ENCODE peak calls at places on chromosomes 7 and 10, in ten cellular contexts. Z is Peyer's patch; P is CD8-positive, alpha-beta T cell; X is heart left ventricle; Y is colonic mucosa; I is Panc1; L is cardiac muscle cell; O is tibial nerve; N is esophagus squamous epithelium; Q is body of pancreas. A is an unnamed sample.

GRCh38 chr10:86329093-86329710 is 37.4 kb downstream of the GRID1 start:
- DNase-seq in X (no peak), L (no peak), Y (no peak), N (no peak), O (no peak), Q (no peak), I (no peak), Z (no peak), P (no peak), A (no peak)

GRCh38 chr7:93442478-93443224 is 131.9 kb downstream of the CALCR start:
- DNase-seq in Z (no peak), L (peak; percentile 48), Y (peak; percentile 27), N (no peak), Q (peak; percentile 6), O (peak; percentile 11), X (no peak), I (peak; percentile 15), P (peak; percentile 16), A (no peak)

GRCh38 chr7:77693830-77694583 is 2.3 kb upstream of the RSBN1L start:
- DNase-seq in Q (no peak), X (no peak), P (no peak), N (no peak), Y (no peak), Z (no peak), I (no peak), L (no peak), O (no peak), A (no peak)

GRCh38 chr10:58017719-58018367 is 249.9 kb downstream of the IPMK start:
- DNase-seq in N (no peak), O (no peak), Z (no peak), Q (no peak), L (no peak), I (no peak), P (no peak), X (no peak), Y (no peak), A (no peak)

GRCh38 chr10:124733566-124734245 is 10.5 kb downstream of the FAM53B start:
- DNase-seq in N (no peak), P (no peak), L (peak; percentile 55), Y (no peak), O (no peak), X (peak; percentile 41), Q (no peak), Z (no peak), I (no peak), A (no peak)

GRCh38 chr7:135321556-135321955 is 87.9 kb downstream of the STRA8 start:
- DNase-seq in Y (no peak), Q (peak; percentile 23), X (no peak), N (no peak), O (no peak), L (no peak), Z (no peak), I (no peak), P (no peak), A (no peak)

GRCh38 chr7:111232249-111233084 is 141.5 kb downstream of the LRRN3 start:
- DNase-seq in P (no peak), Y (no peak), N (no peak), Q (no peak), X (no peak), O (no peak), L (no peak), Z (no peak), I (peak; percentile 84), A (no peak)

GRCh38 chr7:54841772-54842707 is 83.0 kb upstream of the SEC61G start:
- DNase-seq in Q (peak; percentile 46), O (no peak), N (no peak), Z (no peak), Y (peak; percentile 31), X (no peak), P (no peak), I (no peak), L (peak; percentile 34), A (no peak)

GRCh38 chr7:98733036-98733435 is 116.0 kb downstream of the NPTX2 start:
- DNase-seq in I (peak; percentile 25), L (no peak), X (no peak), N (no peak), P (no peak), Q (no peak), Z (no peak), O (no peak), Y (peak; percentile 44), A (no peak)

GRCh38 chr10:115814542-115814941 is 458.5 kb downstream of the GFRA1 start:
- DNase-seq in P (no peak), N (no peak), X (no peak), Q (no peak), L (no peak), Z (no peak), I (no peak), O (no peak), Y (no peak), A (no peak)

GRCh38 chr7:83415840-83416239 is 233.1 kb downstream of the SEMA3E start:
- DNase-seq in N (no peak), I (no peak), Q (no peak), O (no peak), P (no peak), L (no peak), X (no peak), Y (no peak), Z (no peak), A (no peak)

GRCh38 chr7:27183682-27184341 is 1.2 kb downstream of the HOXA11 start:
- DNase-seq in N (no peak), P (no peak), L (no peak), X (no peak), Z (peak; percentile 57), Y (no peak), Q (no peak), I (no peak), O (no peak), A (no peak)

GRCh38 chr10:93346712-93347111 is 135.4 kb downstream of the MYOF start:
- DNase-seq in Q (peak; percentile 5), P (no peak), Z (no peak), I (no peak), X (no peak), N (no peak), O (no peak), Y (no peak), L (no peak), A (no peak)

DNA sequence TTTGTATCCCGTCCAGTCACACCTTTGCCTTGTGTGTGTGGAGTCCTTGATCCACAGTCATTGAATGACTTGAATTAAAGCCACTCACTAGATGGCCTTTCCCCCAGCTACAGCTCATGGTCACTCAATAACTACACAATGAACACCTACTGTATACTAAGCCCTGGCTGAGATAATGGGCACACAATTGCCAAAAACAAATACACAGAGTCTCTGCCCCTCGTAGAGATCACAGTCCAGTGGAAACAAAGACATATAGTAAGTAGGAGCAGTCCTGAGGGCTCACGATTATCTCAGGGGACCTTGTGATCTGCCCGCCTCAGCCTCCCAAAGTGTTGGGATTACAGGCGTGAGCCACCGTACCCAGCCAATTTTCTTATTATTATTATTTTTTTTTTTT is 22.1 kb upstream of the DDIT4 start:
- DNase-seq in Q (no peak), N (no peak), L (no peak), I (no peak), X (no peak), Z (no peak), Y (no peak), O (no peak), P (no peak), A (no peak)
- H3K27ac ChIP-seq in Q (no peak overlapping the region), N (peak overlapping the region; percentile 54), L (no peak overlapping the region), I (peak overlapping the region; percentile 1), X (peak overlapping the region; percentile 18), Z (no peak overlapping the region), Y (no peak overlapping the region), O (peak overlapping the region; percentile 99), P (no peak overlapping the region), A (peak overlapping the region; percentile 40)

GRCh38 chr10:11562888-11563287 is 48.6 kb downstream of the USP6NL start:
- DNase-seq in Y (no peak), N (no peak), P (no peak), X (no peak), L (no peak), O (no peak), I (no peak), Q (no peak), Z (no peak), A (no peak)

GRCh38 chr10:11568578-11568977 is 42.9 kb downstream of the USP6NL start:
- DNase-seq in I (no peak), O (no peak), L (no peak), Z (no peak), Q (no peak), X (no peak), Y (no peak), P (no peak), N (no peak), A (no peak)

GRCh38 chr10:11560076-11560709 is 51.3 kb downstream of the USP6NL start:
- DNase-seq in N (no peak), L (no peak), Q (no peak), I (no peak), Y (no peak), O (no peak), P (no peak), Z (no peak), X (no peak), A (no peak)

GRCh38 chr10:11557967-11558366 is 53.5 kb downstream of the USP6NL start:
- DNase-seq in Y (no peak), P (no peak), I (no peak), L (no peak), Q (no peak), N (no peak), X (no peak), O (no peak), Z (no peak), A (no peak)

GRCh38 chr10:11563936-11564335 is 47.5 kb downstream of the USP6NL start:
- DNase-seq in N (no peak), L (no peak), I (no peak), Q (no peak), Z (no peak), Y (no peak), P (no peak), O (no peak), X (no peak), A (no peak)
- TF ChIP-seq CTCF in N (no peak), L (no peak), I (no peak), Q (no peak), Z (no peak), Y (no peak), P (no peak), O (no peak), X (no peak), A (no peak)

GRCh38 chr7:43701929-43702328 is 27.4 kb downstream of the COA1 start:
- DNase-seq in Q (no peak), X (no peak), P (no peak), N (no peak), Y (no peak), L (no peak), Z (no peak), O (no peak), I (no peak), A (no peak)
- H3K4me3 ChIP-seq in Q (no peak overlapping the region), X (no peak overlapping the region), P (no peak overlapping the region), N (no peak overlapping the region), Y (no peak overlapping the region), L (no peak overlapping the region), Z (no peak overlapping the region), O (no peak overlapping the region), I (no peak overlapping the region), A (no peak overlapping the region)

DNA sequence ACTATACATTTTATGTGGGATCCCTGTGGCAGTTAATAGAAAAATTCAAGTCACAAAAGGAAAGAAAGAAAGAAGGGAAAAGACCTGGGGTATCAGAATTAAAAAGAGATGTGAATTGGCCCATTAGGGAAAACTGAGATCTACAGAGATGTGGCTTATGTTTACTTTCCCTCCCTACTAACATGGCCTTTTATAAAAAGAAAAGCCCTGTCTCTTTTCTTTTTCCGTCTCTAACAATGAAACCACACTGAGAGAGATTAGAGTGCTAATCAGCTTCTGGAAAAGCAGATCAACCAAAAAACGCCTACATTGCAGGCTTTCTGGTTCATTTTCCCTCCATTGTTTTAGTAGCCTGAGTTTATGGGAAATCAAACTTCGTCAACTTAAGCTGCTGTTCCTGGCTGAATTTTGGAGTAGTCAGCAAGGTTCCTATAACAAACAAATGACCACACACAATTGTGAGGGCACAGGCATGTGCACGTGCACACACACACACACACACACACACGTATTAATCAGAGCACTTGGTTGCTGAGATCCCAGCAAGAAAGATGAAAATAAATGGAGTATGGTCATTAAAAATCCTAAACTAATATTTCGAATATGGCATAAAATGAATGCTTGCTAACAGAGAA is 235.1 kb downstream of the SORCS1 start:
- DNase-seq in Z (no peak), I (no peak), L (no peak), N (no peak), Y (no peak), Q (no peak), O (no peak), X (no peak), P (no peak), A (no peak)
- H3K27ac ChIP-seq in Z (no peak overlapping the region), I (no peak overlapping the region), L (no peak overlapping the region), N (no peak overlapping the region), Y (no peak overlapping the region), Q (no peak overlapping the region), O (peak overlapping the region; percentile 9), X (no peak overlapping the region), P (no peak overlapping the region), A (no peak overlapping the region)